ENCODE peak calls at places on chromosomes 6 and 20, in seven cellular contexts. J is GM23338, O is IMR-90, M is HepG2, A is fibroblast of lung, K is OCI-LY7, G is astrocyte. X is an unnamed sample. For H4K20me1, the result is how much of the 10 kb centered on the place peaks cover.

GRCh38 chr6:138162104-138162946 is 586 bp downstream of the ARFGEF3 start:
- DNase-seq in M (no peak), K (no peak), O (no peak), A (peak), J (peak), G (no peak), X (no peak)

GRCh38 chr6:146103416-146104072 is 74.7 kb downstream of the GRM1 start:
- DNase-seq in M (no peak), G (no peak), O (no peak), A (no peak), J (peak), K (no peak), X (no peak)

GRCh38 chr6:30870546-30870945 is 13.8 kb upstream of the DDR1 start:
- DNase-seq in M (no peak), K (no peak), O (no peak), A (no peak), J (no peak), G (no peak), X (no peak)

GRCh38 chr6:165991341-165991740 is 176.3 kb downstream of the TBXT start:
- DNase-seq in A (no peak), G (no peak), O (no peak), J (no peak), K (no peak), M (no peak), X (no peak)

GRCh38 chr6:31128093-31128676 is 7.9 kb upstream of the CDSN start:
- DNase-seq in J (peak), A (no peak), M (peak), K (peak), O (peak), G (no peak), X (no peak)

GRCh38 chr6:39005774-39006173 is 42.8 kb upstream of the GLP1R start:
- DNase-seq in A (no peak), G (no peak), O (no peak), J (no peak), M (no peak), K (no peak), X (no peak)

GRCh38 chr6:21679761-21680265 is 86.3 kb downstream of the SOX4 start:
- DNase-seq in J (no peak), A (peak), O (peak), M (no peak), G (peak), K (no peak), X (no peak)

GRCh38 chr20:11214281-11214680 is 540.5 kb upstream of the JAG1 start:
- DNase-seq in G (peak), A (no peak), J (no peak), K (no peak), M (no peak), O (no peak), X (no peak)

GRCh38 chr6:134826889-134827737 is 122.8 kb downstream of the ALDH8A1 start:
- DNase-seq in G (peak), M (no peak), O (peak), J (no peak), A (peak), K (no peak), X (peak)

GRCh38 chr20:53926428-53927028 is 143.9 kb downstream of the BCAS1 start:
- DNase-seq in M (peak), O (peak), G (peak), A (peak), J (no peak), K (peak), X (peak)

GRCh38 chr6:137224890-137225198 is 5.7 kb upstream of the IFNGR1 start:
- DNase-seq in M (no peak), J (no peak), O (no peak), K (peak), G (no peak), A (no peak), X (no peak)

GRCh38 chr20:62772618-62772993 is 23.7 kb upstream of the MRGBP start:
- DNase-seq in G (no peak), O (no peak), K (no peak), J (no peak), M (no peak), A (no peak), X (no peak)

GRCh38 chr20:1015181-1015580 is 13.1 kb upstream of the RSPO4 start:
- DNase-seq in G (no peak), M (no peak), K (no peak), J (no peak), O (no peak), A (no peak), X (no peak)

GRCh38 chr6:121890307-121890910 is 455.0 kb downstream of the GJA1 start:
- DNase-seq in J (peak), M (no peak), G (no peak), K (no peak), A (no peak), O (no peak), X (no peak)

GRCh38 chr6:126041516-126042447 is 55.4 kb downstream of the TRMT11 start:
- DNase-seq in G (peak), M (no peak), A (peak), K (no peak), J (no peak), O (peak), X (no peak)

GRCh38 chr6:46491201-46491788 is at the start of gene RCAN2:
- DNase-seq in M (peak), A (peak), K (peak), J (peak), G (no peak), O (peak), X (no peak)

GRCh38 chr6:54285595-54285994 is 22.6 kb upstream of the TINAG start:
- DNase-seq in J (no peak), G (peak), O (no peak), K (no peak), A (peak), M (no peak), X (no peak)

GRCh38 chr6:15048367-15048766 is 197.5 kb upstream of the JARID2 start:
- DNase-seq in J (no peak), O (no peak), A (no peak), K (no peak), G (no peak), M (no peak), X (no peak)

GRCh38 chr6:143204045-143204444 is 143.4 kb downstream of the AIG1 start:
- DNase-seq in K (no peak), M (no peak), J (no peak), A (no peak), O (no peak), G (no peak), X (no peak)

GRCh38 chr20:62360854-62361798 is 6.0 kb downstream of the LAMA5 start:
- DNase-seq in J (peak), G (no peak), O (no peak), K (no peak), M (no peak), A (no peak), X (no peak)

GRCh38 chr20:47768016-47768953 is 17.0 kb downstream of the SULF2 start:
- DNase-seq in K (no peak), O (no peak), A (peak), J (no peak), M (no peak), G (peak), X (no peak)

GRCh38 chr6:80607814-80608391 is 501.4 kb downstream of the BCKDHB start:
- DNase-seq in A (peak), J (peak), K (no peak), G (peak), M (no peak), O (peak), X (no peak)

GRCh38 chr6:141169419-141169818 is 963.3 kb upstream of the GJE1 start:
- DNase-seq in M (no peak), A (peak), O (peak), J (peak), K (no peak), G (peak), X (no peak)

GRCh38 chr20:52193886-52194545 is 2.4 kb upstream of the ZFP64 start:
- DNase-seq in A (no peak), K (no peak), M (no peak), G (no peak), J (no peak), O (no peak), X (no peak)

GRCh38 chr6:21969192-21969591 is 327.6 kb downstream of the PRL start:
- DNase-seq in M (no peak), O (no peak), J (no peak), K (no peak), A (no peak), G (no peak), X (no peak)

GRCh38 chr6:111727798-111728197 is 122.1 kb upstream of the TRAF3IP2 start:
- DNase-seq in J (peak), A (peak), M (no peak), O (peak), G (peak), K (no peak), X (no peak)

GRCh38 chr6:43570876-43571441 is 4.9 kb downstream of the XPO5 start:
- DNase-seq in G (peak), K (no peak), M (no peak), O (peak), J (no peak), A (peak), X (no peak)

GRCh38 chr6:8149350-8149749 is 47.0 kb upstream of the EEF1E1 start:
- DNase-seq in O (no peak), J (no peak), A (no peak), K (no peak), M (no peak), G (no peak), X (no peak)

GRCh38 chr6:160337301-160337700 is 10.9 kb upstream of the SLC22A3 start:
- DNase-seq in J (no peak), O (no peak), K (no peak), M (no peak), A (peak), G (peak), X (no peak)

GRCh38 chr6:141925001-141925400 is 207.7 kb upstream of the GJE1 start:
- DNase-seq in J (no peak), A (peak), O (peak), G (peak), M (no peak), K (no peak), X (no peak)

GRCh38 chr6:163586888-163587287 is 172.4 kb downstream of the QKI start:
- DNase-seq in G (no peak), A (no peak), M (no peak), J (no peak), K (no peak), O (no peak), X (no peak)

GRCh38 chr6:163592872-163593271 is 178.4 kb downstream of the QKI start:
- DNase-seq in G (no peak), O (no peak), A (no peak), M (no peak), K (no peak), J (no peak), X (no peak)

GRCh38 chr6:163589401-163589800 is 174.9 kb downstream of the QKI start:
- DNase-seq in G (peak), A (peak), M (no peak), O (no peak), J (no peak), K (no peak), X (no peak)

GRCh38 chr6:163585932-163586437 is 171.5 kb downstream of the QKI start:
- DNase-seq in M (no peak), O (peak), G (peak), K (no peak), J (no peak), A (peak), X (no peak)

DNA sequence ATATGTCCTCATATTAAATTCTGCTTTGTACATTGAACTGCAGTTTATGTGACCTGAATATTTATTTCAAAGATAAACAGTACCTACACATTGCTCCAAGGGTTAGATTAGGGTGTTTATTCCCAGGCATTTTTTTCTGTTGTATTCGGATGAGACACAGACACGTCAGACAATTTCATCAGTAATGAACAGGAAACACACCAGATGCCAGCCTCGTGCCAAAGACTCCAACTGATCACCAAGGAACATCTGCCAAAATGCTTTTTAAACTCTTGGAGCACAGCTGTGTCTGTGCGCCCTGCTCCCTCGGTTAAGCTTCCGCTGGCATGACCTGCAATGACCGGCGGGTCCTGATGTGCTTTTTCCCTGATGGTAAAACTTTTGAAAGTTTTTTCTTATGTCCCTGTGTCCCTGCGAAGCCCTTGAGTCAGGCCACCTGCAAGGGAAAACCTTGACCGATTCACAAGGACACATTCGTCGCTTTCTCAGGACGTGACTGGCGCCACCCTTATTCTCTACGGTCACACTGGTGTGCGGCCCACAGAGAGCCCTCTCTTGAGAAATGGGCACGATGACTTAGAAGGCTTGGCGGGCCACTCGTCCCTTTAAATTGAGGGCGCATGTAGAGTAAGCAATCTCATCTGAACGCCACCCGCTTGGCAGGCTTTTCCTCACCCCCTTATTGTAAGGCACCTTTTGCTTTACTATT is 173.8 kb downstream of the QKI start:
- DNase-seq in M (no peak), K (no peak), O (peak), A (peak), J (no peak), G (peak), X (no peak)
- H3K4me2 ChIP-seq in M (no peak), K (no peak), O (no peak), A (no peak), J (no peak), G (peak), X (peak)

GRCh38 chr6:52509281-52510212 is 67.3 kb downstream of the TRAM2 start:
- DNase-seq in K (no peak), M (no peak), O (no peak), J (no peak), A (peak), G (peak), X (no peak)
- H3K4me3 ChIP-seq in K (no peak), M (no peak), O (no peak), J (no peak), A (no peak), G (no peak), X (no peak)

GRCh38 chr6:10382728-10383127 is 32.1 kb downstream of the TFAP2A start:
- DNase-seq in G (no peak), A (no peak), K (no peak), O (no peak), M (no peak), J (no peak), X (no peak)

GRCh38 chr6:10383312-10384063 is 31.4 kb downstream of the TFAP2A start:
- DNase-seq in M (no peak), G (no peak), K (no peak), O (no peak), A (no peak), J (peak), X (no peak)

GRCh38 chr6:10384333-10384718 is 30.5 kb downstream of the TFAP2A start:
- DNase-seq in O (no peak), A (no peak), J (no peak), G (no peak), M (no peak), K (no peak), X (no peak)

GRCh38 chr6:10384719-10385511 is 30.0 kb downstream of the TFAP2A start:
- DNase-seq in O (no peak), K (no peak), A (no peak), G (no peak), J (peak), M (no peak), X (no peak)

DNA sequence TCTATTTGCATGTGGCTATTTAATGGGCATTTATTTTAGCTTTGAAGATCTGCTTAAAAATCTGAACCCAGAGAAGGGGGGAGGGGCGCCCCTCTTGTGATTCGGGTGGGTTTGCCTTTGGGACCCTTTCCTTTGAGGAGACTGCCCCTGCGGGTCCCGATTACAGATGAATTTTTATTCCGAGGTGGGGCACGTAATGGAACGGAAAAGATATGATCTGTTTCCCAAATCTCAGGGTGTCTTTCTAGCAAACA is 30.9 kb downstream of the TFAP2A start:
- DNase-seq in J (no peak), A (no peak), M (no peak), K (no peak), G (no peak), O (no peak), X (no peak)
- H4K20me1 ChIP-seq in J (under half), A (under half), M (under half), K (under half), G (under half), O (under half), X (under half)

GRCh38 chr6:36692861-36693702 is 4.5 kb upstream of the RAB44 start:
- DNase-seq in M (no peak), A (no peak), G (no peak), O (no peak), J (no peak), K (no peak), X (no peak)
- H3K4me2 ChIP-seq in M (no peak), A (no peak), G (no peak), O (no peak), J (no peak), K (peak), X (peak)

GRCh38 chr6:106751501-106752252 is 122.3 kb downstream of the QRSL1 start:
- DNase-seq in O (peak), K (no peak), J (no peak), G (peak), M (no peak), A (peak), X (peak)
- H3K4me3 ChIP-seq in O (no peak), K (no peak), J (no peak), G (no peak), M (no peak), A (no peak), X (no peak)

DNA sequence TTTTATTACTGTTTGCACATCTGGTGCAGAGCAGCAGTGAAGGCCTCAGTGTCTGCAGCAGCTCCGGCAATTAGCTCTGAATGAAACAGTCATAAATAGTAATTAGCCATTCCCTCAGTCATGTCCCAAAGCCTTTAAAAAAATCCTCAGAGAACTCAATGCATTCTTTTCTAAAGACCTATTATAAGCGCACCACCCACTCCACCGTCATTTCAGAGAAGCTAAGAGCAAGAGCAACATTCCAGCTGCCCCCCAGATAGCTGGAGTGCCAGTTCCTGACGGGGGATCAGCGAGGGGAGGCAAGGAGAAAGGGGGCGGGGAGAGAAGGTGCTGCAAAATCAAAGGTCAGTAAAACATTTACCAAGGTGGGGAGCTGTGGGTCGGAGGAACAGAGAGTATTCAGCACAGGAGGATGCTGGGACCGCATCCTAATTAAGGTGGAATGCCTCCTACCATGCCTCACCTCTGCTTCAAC is 469.7 kb upstream of the NRSN1 start:
- DNase-seq in A (peak), M (no peak), G (peak), K (no peak), O (no peak), J (peak), X (no peak)
- H4K20me1 ChIP-seq in A (under half), M (under half), G (under half), K (under half), O (under half), J (under half), X (under half)

GRCh38 chr6:109894181-109894580 is 83.9 kb upstream of the GPR6 start:
- DNase-seq in G (no peak), J (no peak), O (no peak), M (no peak), K (peak), A (no peak), X (no peak)
- H3K4me2 ChIP-seq in G (no peak), J (no peak), O (no peak), M (no peak), K (no peak), A (no peak), X (no peak)